ENCODE peak calls at places on chromosomes 4 and X, in six cellular contexts. A is GM12878, N is brain microvascular endothelial cell, I is Calu3, W is astrocyte of the spinal cord, D is fibroblast of villous mesenchyme. Z is an unnamed sample.

GRCh38 chr4:8725071-8725841 is 132.7 kb downstream of the CPZ start:
- DNase-seq in A (no peak), N (no peak), I (no peak), W (no peak), D (no peak), Z (peak)

GRCh38 chrX:148562846-148563245 is 62.4 kb downstream of the AFF2 start:
- DNase-seq in A (no peak), N (no peak), I (no peak), W (no peak), D (no peak), Z (no peak)

GRCh38 chr4:113837397-113837796 is 75.9 kb upstream of the CAMK2D start:
- DNase-seq in A (peak), N (peak), I (no peak), W (peak), D (peak), Z (no peak)

GRCh38 chr4:87232241-87232640 is 11.8 kb upstream of the KLHL8 start:
- DNase-seq in A (no peak), N (no peak), I (no peak), W (no peak), D (no peak), Z (no peak)

GRCh38 chr4:26762650-26763049 is 98.0 kb upstream of the STIM2 start:
- DNase-seq in A (no peak), N (no peak), I (no peak), W (no peak), D (peak), Z (no peak)

GRCh38 chr4:10949039-10949728 is 264.6 kb upstream of the CLNK start:
- DNase-seq in A (no peak), N (no peak), I (no peak), W (no peak), D (no peak), Z (no peak)

GRCh38 chr4:110165382-110166285 is 32.8 kb downstream of the ELOVL6 start:
- DNase-seq in A (no peak), N (peak), I (peak), W (peak), D (peak), Z (no peak)

GRCh38 chr4:109574443-109574850 is 14.4 kb downstream of the MCUB start:
- DNase-seq in A (no peak), N (no peak), I (peak), W (no peak), D (peak), Z (no peak)

GRCh38 chr4:30600246-30600645 is 119.9 kb upstream of the PCDH7 start:
- DNase-seq in A (no peak), N (no peak), I (no peak), W (peak), D (peak), Z (no peak)

GRCh38 chr4:153713840-153714239 is 29.8 kb downstream of the TLR2 start:
- DNase-seq in A (no peak), N (peak), I (no peak), W (peak), D (no peak), Z (no peak)

GRCh38 chr4:44447563-44448504 is 775 bp downstream of the KCTD8 start:
- DNase-seq in A (no peak), N (no peak), I (no peak), W (peak), D (no peak), Z (peak)

GRCh38 chr4:2264481-2265041 is 2.7 kb upstream of the MXD4 start:
- DNase-seq in A (no peak), N (no peak), I (no peak), W (no peak), D (no peak), Z (peak)

GRCh38 chr4:56320293-56320692 is 67.0 kb downstream of the AASDH start:
- DNase-seq in A (no peak), N (no peak), I (no peak), W (peak), D (peak), Z (no peak)

GRCh38 chr4:184287697-184288255 is 70.1 kb upstream of the ENPP6 start:
- DNase-seq in A (no peak), N (peak), I (peak), W (peak), D (peak), Z (no peak)

GRCh38 chr4:3306465-3306864 is 13.6 kb downstream of the RGS12 start:
- DNase-seq in A (no peak), N (no peak), I (no peak), W (no peak), D (no peak), Z (no peak)

GRCh38 chr4:165476214-165477098 is 97.6 kb downstream of the CPE start:
- DNase-seq in A (no peak), N (peak), I (peak), W (peak), D (peak), Z (no peak)

GRCh38 chrX:10833299-10834169 is 213.1 kb upstream of the MID1 start:
- DNase-seq in A (no peak), N (no peak), I (peak), W (peak), D (peak), Z (no peak)

GRCh38 chr4:61938250-61938846 is 738.2 kb downstream of the ADGRL3 start:
- DNase-seq in A (no peak), N (no peak), I (no peak), W (no peak), D (no peak), Z (no peak)

GRCh38 chr4:31467781-31468180 is 747.6 kb downstream of the PCDH7 start:
- DNase-seq in A (no peak), N (peak), I (no peak), W (peak), D (no peak), Z (no peak)

GRCh38 chr4:182400754-182401153 is 157.6 kb downstream of the TENM3 start:
- DNase-seq in A (no peak), N (no peak), I (no peak), W (no peak), D (no peak), Z (no peak)
- TF ChIP-seq CTCF in A (no peak), N (no peak), I (no peak), W (no peak), D (no peak), Z (no peak)

GRCh38 chrX:118679290-118679689 is 48.1 kb upstream of the IL13RA1 start:
- DNase-seq in A (no peak), N (no peak), I (no peak), W (no peak), D (no peak), Z (no peak)
- TF ChIP-seq CTCF in A (no peak), N (peak), I (no peak), W (no peak), D (no peak), Z (no peak)

DNA sequence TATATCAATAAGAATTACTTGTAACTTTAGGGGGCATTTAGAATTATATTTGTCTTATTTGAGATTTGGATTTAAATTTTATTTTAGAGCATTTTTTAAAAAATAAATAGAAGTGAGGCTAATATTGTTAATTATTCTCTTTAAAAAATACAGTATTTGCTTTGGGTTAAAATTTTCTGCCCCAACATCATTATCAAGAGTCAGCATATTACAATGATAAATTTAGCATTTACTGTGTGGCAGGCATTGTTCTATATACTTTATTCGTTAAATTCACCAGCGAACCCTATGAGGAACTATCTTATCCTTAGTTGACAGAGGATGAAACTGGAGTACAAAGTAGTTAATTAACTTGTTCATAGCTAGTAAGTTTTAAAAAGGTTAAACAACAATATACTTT is 34.0 kb downstream of the UBE2K start:
- DNase-seq in A (no peak), N (no peak), I (no peak), W (no peak), D (no peak), Z (no peak)
- TF ChIP-seq CTCF in A (no peak), N (no peak), I (no peak), W (no peak), D (no peak), Z (no peak)

GRCh38 chr4:187617117-187617516 is 378.5 kb upstream of the ZFP42 start:
- DNase-seq in A (no peak), N (no peak), I (no peak), W (no peak), D (peak), Z (no peak)
- TF ChIP-seq CTCF in A (no peak), N (no peak), I (no peak), W (no peak), D (no peak), Z (no peak)

DNA sequence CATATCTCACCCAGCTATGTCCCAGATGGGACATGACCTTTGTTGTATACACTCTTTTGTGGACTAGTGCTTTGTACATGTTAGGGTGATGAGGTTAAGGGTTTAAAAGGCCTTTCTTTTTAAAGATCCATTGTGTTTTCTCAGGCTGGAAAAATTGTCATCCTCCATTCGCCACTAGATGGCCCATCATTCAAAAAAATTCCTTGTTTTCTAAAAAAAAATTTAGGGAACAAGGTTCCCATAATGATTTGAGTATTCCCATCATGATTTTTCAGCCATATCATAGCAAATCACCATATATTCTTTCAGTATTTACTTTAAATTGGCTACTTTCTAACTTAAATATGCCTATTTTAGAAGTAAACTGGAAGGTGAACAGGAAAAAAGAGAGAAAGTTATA is 91.9 kb upstream of the TMEM164 start:
- DNase-seq in A (no peak), N (no peak), I (no peak), W (peak), D (peak), Z (no peak)
- TF ChIP-seq CTCF in A (peak), N (peak), I (no peak), W (peak), D (peak), Z (peak)

Z was measured in psoas muscle.